ENCODE peak calls at places on chromosome 14, in six cellular contexts. One of them, this sample, is unnamed.

GRCh38 chr14:67285876-67286452 is 44.7 kb downstream of the PALS1 start:
- DNase-seq in uterus: no peak
- DNase-seq in tibial nerve: no peak
- DNase-seq in endothelial cell of umbilical vein: peak; percentile 39
- DNase-seq in IMR-90: peak; percentile 64
- DNase-seq in body of pancreas: no peak
- DNase-seq in this sample: no peak

GRCh38 chr14:104688755-104689619 is at the start of gene INF2:
- DNase-seq in body of pancreas: peak; percentile 61
- DNase-seq in tibial nerve: no peak
- DNase-seq in endothelial cell of umbilical vein: peak; percentile 35
- DNase-seq in uterus: peak; percentile 60
- DNase-seq in IMR-90: peak; percentile 32
- DNase-seq in this sample: peak; percentile 95

GRCh38 chr14:105499256-105500035 is 8.4 kb downstream of the TEDC1 start:
- DNase-seq in tibial nerve: no peak
- DNase-seq in body of pancreas: no peak
- DNase-seq in IMR-90: no peak
- DNase-seq in endothelial cell of umbilical vein: no peak
- DNase-seq in uterus: no peak
- DNase-seq in this sample: peak; percentile 18

GRCh38 chr14:70793637-70794036 is 15.7 kb downstream of the MAP3K9 start:
- DNase-seq in tibial nerve: no peak
- DNase-seq in IMR-90: no peak
- DNase-seq in uterus: no peak
- DNase-seq in body of pancreas: no peak
- DNase-seq in endothelial cell of umbilical vein: no peak
- DNase-seq in this sample: no peak

GRCh38 chr14:99564256-99564902 is 39.6 kb downstream of the CCDC85C start:
- DNase-seq in tibial nerve: peak; percentile 74
- DNase-seq in body of pancreas: peak; percentile 79
- DNase-seq in IMR-90: peak; percentile 81
- DNase-seq in uterus: peak; percentile 89
- DNase-seq in endothelial cell of umbilical vein: peak; percentile 78
- DNase-seq in this sample: no peak

GRCh38 chr14:58584383-58584782 is 53.4 kb upstream of the DACT1 start:
- DNase-seq in body of pancreas: no peak
- DNase-seq in tibial nerve: no peak
- DNase-seq in IMR-90: peak; percentile 76
- DNase-seq in uterus: no peak
- DNase-seq in endothelial cell of umbilical vein: no peak
- DNase-seq in this sample: no peak

GRCh38 chr14:89027097-89027740 is 202.8 kb downstream of the TTC8 start:
- DNase-seq in body of pancreas: peak; percentile 40
- DNase-seq in tibial nerve: no peak
- DNase-seq in endothelial cell of umbilical vein: peak; percentile 25
- DNase-seq in uterus: peak; percentile 23
- DNase-seq in IMR-90: peak; percentile 33
- DNase-seq in this sample: peak; percentile 94

GRCh38 chr14:51554339-51554920 is 97.3 kb upstream of the FRMD6 start:
- DNase-seq in tibial nerve: no peak
- DNase-seq in endothelial cell of umbilical vein: peak; percentile 51
- DNase-seq in uterus: no peak
- DNase-seq in body of pancreas: no peak
- DNase-seq in IMR-90: peak; percentile 96
- DNase-seq in this sample: no peak

GRCh38 chr14:52039124-52039815 is 29.6 kb downstream of the NID2 start:
- DNase-seq in tibial nerve: no peak
- DNase-seq in endothelial cell of umbilical vein: no peak
- DNase-seq in IMR-90: no peak
- DNase-seq in uterus: no peak
- DNase-seq in body of pancreas: no peak
- DNase-seq in this sample: no peak

GRCh38 chr14:96055753-96056508 is 16.8 kb downstream of the C14orf132 start:
- DNase-seq in tibial nerve: no peak
- DNase-seq in body of pancreas: no peak
- DNase-seq in uterus: no peak
- DNase-seq in IMR-90: no peak
- DNase-seq in endothelial cell of umbilical vein: no peak
- DNase-seq in this sample: no peak

GRCh38 chr14:91897121-91897701 is 29.9 kb upstream of the TC2N start:
- DNase-seq in endothelial cell of umbilical vein: peak; percentile 33
- DNase-seq in body of pancreas: peak; percentile 93
- DNase-seq in IMR-90: peak; percentile 68
- DNase-seq in uterus: peak; percentile 44
- DNase-seq in tibial nerve: peak; percentile 50
- DNase-seq in this sample: no peak

GRCh38 chr14:23186913-23187654 is 3.6 kb upstream of the SLC7A8 start:
- DNase-seq in tibial nerve: peak; percentile 77
- DNase-seq in endothelial cell of umbilical vein: peak; percentile 81
- DNase-seq in uterus: peak; percentile 69
- DNase-seq in body of pancreas: peak; percentile 82
- DNase-seq in IMR-90: peak; percentile 76
- DNase-seq in this sample: peak; percentile 29

GRCh38 chr14:68506645-68507405 is 286.0 kb downstream of the ZFP36L1 start:
- DNase-seq in tibial nerve: no peak
- DNase-seq in IMR-90: no peak
- DNase-seq in uterus: peak; percentile 12
- DNase-seq in endothelial cell of umbilical vein: no peak
- DNase-seq in body of pancreas: no peak
- DNase-seq in this sample: no peak

GRCh38 chr14:24595046-24595808 is 14.3 kb downstream of the GZMH start:
- DNase-seq in uterus: no peak
- DNase-seq in IMR-90: no peak
- DNase-seq in endothelial cell of umbilical vein: no peak
- DNase-seq in body of pancreas: no peak
- DNase-seq in tibial nerve: no peak
- DNase-seq in this sample: no peak

GRCh38 chr14:23114669-23115491 is 4.2 kb downstream of the CEBPE start:
- DNase-seq in endothelial cell of umbilical vein: peak; percentile 67
- DNase-seq in body of pancreas: peak; percentile 29
- DNase-seq in uterus: no peak
- DNase-seq in tibial nerve: no peak
- DNase-seq in IMR-90: peak; percentile 99
- DNase-seq in this sample: no peak

GRCh38 chr14:59688224-59689170 is 111.9 kb upstream of the CCDC175 start:
- DNase-seq in IMR-90: peak; percentile 53
- DNase-seq in tibial nerve: peak; percentile 64
- DNase-seq in uterus: no peak
- DNase-seq in body of pancreas: peak; percentile 31
- DNase-seq in endothelial cell of umbilical vein: peak; percentile 44
- DNase-seq in this sample: peak; percentile 12

GRCh38 chr14:90061849-90062794 is at the start of gene KCNK13:
- DNase-seq in uterus: no peak
- DNase-seq in IMR-90: no peak
- DNase-seq in tibial nerve: no peak
- DNase-seq in body of pancreas: peak; percentile 22
- DNase-seq in endothelial cell of umbilical vein: peak; percentile 9
- DNase-seq in this sample: peak; percentile 39

GRCh38 chr14:54502602-54503001 is 7.1 kb upstream of the CGRRF1 start:
- DNase-seq in endothelial cell of umbilical vein: no peak
- DNase-seq in IMR-90: peak; percentile 21
- DNase-seq in body of pancreas: no peak
- DNase-seq in tibial nerve: no peak
- DNase-seq in uterus: no peak
- DNase-seq in this sample: no peak

GRCh38 chr14:92425101-92425500 is 88.5 kb upstream of the RIN3 start:
- DNase-seq in body of pancreas: no peak
- DNase-seq in endothelial cell of umbilical vein: no peak
- DNase-seq in uterus: no peak
- DNase-seq in IMR-90: peak; percentile 52
- DNase-seq in tibial nerve: no peak
- DNase-seq in this sample: no peak

GRCh38 chr14:21915814-21916213 is 242.2 kb upstream of the OR4E1 start:
- DNase-seq in tibial nerve: no peak
- DNase-seq in endothelial cell of umbilical vein: peak; percentile 91
- DNase-seq in body of pancreas: peak; percentile 52
- DNase-seq in uterus: no peak
- DNase-seq in IMR-90: no peak
- DNase-seq in this sample: no peak

GRCh38 chr14:105067140-105067968 is 2.1 kb upstream of the GPR132 start:
- DNase-seq in IMR-90: peak; percentile 61
- DNase-seq in body of pancreas: no peak
- DNase-seq in endothelial cell of umbilical vein: no peak
- DNase-seq in uterus: no peak
- DNase-seq in tibial nerve: no peak
- DNase-seq in this sample: no peak

GRCh38 chr14:103149847-103150246 is 26.6 kb downstream of the TNFAIP2 start:
- DNase-seq in endothelial cell of umbilical vein: no peak
- DNase-seq in body of pancreas: no peak
- DNase-seq in IMR-90: no peak
- DNase-seq in tibial nerve: no peak
- DNase-seq in uterus: no peak
- DNase-seq in this sample: no peak

GRCh38 chr14:21072102-21072501 is 2.0 kb downstream of the ARHGEF40 start:
- DNase-seq in body of pancreas: peak; percentile 51
- DNase-seq in uterus: no peak
- DNase-seq in tibial nerve: peak; percentile 59
- DNase-seq in IMR-90: peak; percentile 81
- DNase-seq in endothelial cell of umbilical vein: no peak
- DNase-seq in this sample: no peak

GRCh38 chr14:26870096-26870495 is 272.3 kb upstream of the NOVA1 start:
- DNase-seq in uterus: no peak
- DNase-seq in body of pancreas: no peak
- DNase-seq in tibial nerve: no peak
- DNase-seq in endothelial cell of umbilical vein: no peak
- DNase-seq in IMR-90: no peak
- DNase-seq in this sample: no peak

GRCh38 chr14:101559624-101560533 is 1.4 kb upstream of the DIO3 start:
- DNase-seq in endothelial cell of umbilical vein: no peak
- DNase-seq in body of pancreas: peak; percentile 52
- DNase-seq in IMR-90: peak; percentile 3
- DNase-seq in tibial nerve: no peak
- DNase-seq in uterus: peak; percentile 55
- DNase-seq in this sample: no peak

GRCh38 chr14:24095196-24096068 is 1.3 kb downstream of the PCK2 start:
- DNase-seq in endothelial cell of umbilical vein: peak; percentile 21
- DNase-seq in IMR-90: peak; percentile 44
- DNase-seq in tibial nerve: peak; percentile 61
- DNase-seq in body of pancreas: peak; percentile 43
- DNase-seq in uterus: peak; percentile 32
- DNase-seq in this sample: peak; percentile 90

GRCh38 chr14:45246633-45247173 is 6.3 kb downstream of the MIS18BP1 start:
- DNase-seq in tibial nerve: no peak
- DNase-seq in uterus: no peak
- DNase-seq in endothelial cell of umbilical vein: no peak
- DNase-seq in IMR-90: no peak
- DNase-seq in body of pancreas: no peak
- DNase-seq in this sample: no peak

GRCh38 chr14:56143025-56143424 is 24.8 kb downstream of the PELI2 start:
- DNase-seq in body of pancreas: no peak
- DNase-seq in tibial nerve: no peak
- DNase-seq in uterus: no peak
- DNase-seq in IMR-90: no peak
- DNase-seq in endothelial cell of umbilical vein: no peak
- DNase-seq in this sample: no peak
- TF ChIP-seq POLR2A in body of pancreas: no peak
- TF ChIP-seq POLR2A in tibial nerve: no peak
- TF ChIP-seq POLR2A in uterus: no peak
- TF ChIP-seq POLR2A in IMR-90: no peak
- TF ChIP-seq POLR2A in endothelial cell of umbilical vein: no peak
- TF ChIP-seq POLR2A in this sample: no peak

GRCh38 chr14:49861581-49861922 is 9.0 kb upstream of the NEMF start:
- DNase-seq in IMR-90: peak; percentile 87
- DNase-seq in body of pancreas: peak; percentile 57
- DNase-seq in uterus: peak; percentile 83
- DNase-seq in endothelial cell of umbilical vein: no peak
- DNase-seq in tibial nerve: peak; percentile 70
- DNase-seq in this sample: no peak
- TF ChIP-seq POLR2A in IMR-90: peak; percentile 72
- TF ChIP-seq POLR2A in body of pancreas: no peak
- TF ChIP-seq POLR2A in uterus: no peak
- TF ChIP-seq POLR2A in endothelial cell of umbilical vein: no peak
- TF ChIP-seq POLR2A in tibial nerve: no peak
- TF ChIP-seq POLR2A in this sample: peak; percentile 48

GRCh38 chr14:64338616-64339316 is 44.6 kb upstream of the ESR2 start:
- DNase-seq in body of pancreas: peak; percentile 99
- DNase-seq in endothelial cell of umbilical vein: peak; percentile 99
- DNase-seq in tibial nerve: peak; percentile 89
- DNase-seq in uterus: peak; percentile 97
- DNase-seq in IMR-90: peak; percentile 98
- DNase-seq in this sample: peak; percentile 86

GRCh38 chr14:64340560-64341196 is 46.5 kb upstream of the ESR2 start:
- DNase-seq in IMR-90: no peak
- DNase-seq in uterus: no peak
- DNase-seq in body of pancreas: no peak
- DNase-seq in tibial nerve: no peak
- DNase-seq in endothelial cell of umbilical vein: no peak
- DNase-seq in this sample: no peak

GRCh38 chr14:64337901-64338615 is 43.9 kb upstream of the ESR2 start:
- DNase-seq in uterus: peak; percentile 37
- DNase-seq in IMR-90: peak; percentile 58
- DNase-seq in body of pancreas: peak; percentile 63
- DNase-seq in endothelial cell of umbilical vein: peak; percentile 69
- DNase-seq in tibial nerve: peak; percentile 19
- DNase-seq in this sample: peak; percentile 10
- TF ChIP-seq POLR2A in uterus: no peak
- TF ChIP-seq POLR2A in IMR-90: no peak
- TF ChIP-seq POLR2A in body of pancreas: peak; percentile 66
- TF ChIP-seq POLR2A in endothelial cell of umbilical vein: no peak
- TF ChIP-seq POLR2A in tibial nerve: no peak
- TF ChIP-seq POLR2A in this sample: peak; percentile 63

DNA sequence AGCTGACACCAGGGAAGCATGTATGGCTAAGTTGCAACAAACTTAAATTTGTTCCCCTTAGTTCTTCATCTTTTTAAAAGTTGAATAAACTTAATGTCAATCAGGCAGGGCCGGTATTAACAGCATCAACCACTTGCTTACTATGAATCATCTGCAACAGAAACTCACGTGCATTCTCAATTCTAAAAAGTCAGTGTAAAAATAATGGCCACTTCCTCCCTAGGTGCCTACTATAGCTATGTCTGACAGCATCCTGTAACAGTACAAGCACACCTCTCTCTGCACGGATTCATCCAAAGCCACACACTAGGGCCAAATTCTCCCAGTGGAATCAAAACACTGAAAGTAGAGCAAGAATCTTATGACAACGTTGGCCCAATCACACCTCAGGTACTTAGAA is 48.6 kb downstream of the PPP1R36 start:
- DNase-seq in IMR-90: no peak
- DNase-seq in tibial nerve: no peak
- DNase-seq in endothelial cell of umbilical vein: no peak
- DNase-seq in uterus: no peak
- DNase-seq in body of pancreas: no peak
- DNase-seq in this sample: no peak
- TF ChIP-seq POLR2A in IMR-90: no peak
- TF ChIP-seq POLR2A in tibial nerve: no peak
- TF ChIP-seq POLR2A in endothelial cell of umbilical vein: no peak
- TF ChIP-seq POLR2A in uterus: no peak
- TF ChIP-seq POLR2A in body of pancreas: no peak
- TF ChIP-seq POLR2A in this sample: no peak